ENCODE peak calls at places on chromosomes 16 and 17, in five cellular contexts. Q is colonic mucosa, R is adrenal gland, S is ovary, P is transverse colon. V is an unnamed sample.
A peak's percentile ranks its signal among the peaks of the same experiment; 100 is the strongest.

GRCh38 chr17:44794699-44795413 is 35.2 kb downstream of the GJC1 start:
- DNase-seq in Q (no peak), R (no peak), S (no peak), P (no peak), V (no peak)

GRCh38 chr17:73648543-73648820 is 4.2 kb upstream of the SDK2 start:
- DNase-seq in Q (no peak), R (no peak), S (no peak), P (no peak), V (no peak)

GRCh38 chr17:81429353-81429774 is 34.1 kb downstream of the BAHCC1 start:
- DNase-seq in Q (peak; percentile 86), R (peak; percentile 82), S (peak; percentile 88), P (peak; percentile 81), V (no peak)

GRCh38 chr16:87416826-87417471 is 24.8 kb downstream of the MAP1LC3B start:
- DNase-seq in Q (peak; percentile 43), R (peak; percentile 51), S (peak; percentile 53), P (peak; percentile 42), V (no peak)

GRCh38 chr16:48542020-48542473 is 67.9 kb downstream of the N4BP1 start:
- DNase-seq in Q (peak; percentile 57), R (peak; percentile 49), S (peak; percentile 56), P (peak; percentile 48), V (peak; percentile 85)

GRCh38 chr17:61875804-61876203 is 12.5 kb upstream of the BRIP1 start:
- DNase-seq in Q (no peak), R (no peak), S (no peak), P (no peak), V (no peak)

GRCh38 chr17:14070344-14071007 is 1.2 kb downstream of the COX10 start:
- DNase-seq in Q (peak; percentile 43), R (no peak), S (no peak), P (no peak), V (no peak)

GRCh38 chr17:6435968-6436367 is 1.0 kb upstream of the AIPL1 start:
- DNase-seq in Q (peak; percentile 56), R (peak; percentile 65), S (peak; percentile 55), P (peak; percentile 69), V (no peak)

GRCh38 chr17:39639043-39639442 is 2.1 kb downstream of the STARD3 start:
- DNase-seq in Q (no peak), R (no peak), S (no peak), P (no peak), V (no peak)

GRCh38 chr16:23318639-23319038 is 16.5 kb downstream of the SCNN1B start:
- DNase-seq in Q (peak; percentile 64), R (no peak), S (no peak), P (peak; percentile 69), V (no peak)

GRCh38 chr16:35370617-35371016 is 1911.2 kb downstream of the TP53TG3F start:
- DNase-seq in Q (no peak), R (no peak), S (no peak), P (no peak), V (no peak)
- H3K9me3 ChIP-seq in Q (no peaks in the 10 kb centered on the region), R (no peaks in the 10 kb centered on the region), S (no peaks in the 10 kb centered on the region), P (no peaks in the 10 kb centered on the region), V (no peaks in the 10 kb centered on the region)

GRCh38 chr16:84021488-84021887 is 21.1 kb downstream of the SLC38A8 start:
- DNase-seq in Q (no peak), R (no peak), S (no peak), P (no peak), V (no peak)
- H3K9me3 ChIP-seq in Q (no peaks in the 10 kb centered on the region), R (no peaks in the 10 kb centered on the region), S (peaks cover 8% of the 10 kb centered on the region), P (peaks cover 7% of the 10 kb centered on the region), V (peaks cover 12% of the 10 kb centered on the region)

GRCh38 chr16:26627958-26628357 is 438.8 kb upstream of the C16orf82 start:
- DNase-seq in Q (no peak), R (no peak), S (no peak), P (no peak), V (no peak)
- H3K9me3 ChIP-seq in Q (no peaks in the 10 kb centered on the region), R (no peaks in the 10 kb centered on the region), S (no peaks in the 10 kb centered on the region), P (no peaks in the 10 kb centered on the region), V (no peaks in the 10 kb centered on the region)

GRCh38 chr16:34758835-34759234 is 1299.4 kb downstream of the TP53TG3F start:
- DNase-seq in Q (no peak), R (no peak), S (no peak), P (no peak), V (no peak)
- H3K9me3 ChIP-seq in Q (no peaks in the 10 kb centered on the region), R (no peaks in the 10 kb centered on the region), S (peaks cover 2% of the 10 kb centered on the region), P (peaks cover 19% of the 10 kb centered on the region), V (peaks cover 15% of the 10 kb centered on the region)